ENCODE peak calls at places on chromosomes 4 and X, in eight cellular contexts. R is cardiac muscle cell; N is ascending aorta; K is left ventricle myocardium inferior; F is astrocyte; I is CD4-positive, alpha-beta memory T cell; Y is sigmoid colon; M is AG04450. A is an unnamed sample.

GRCh38 chr4:123399638-123400358 is 3.2 kb downstream of the SPRY1 start:
- DNase-seq in R (peak; percentile 55), N (no peak), K (no peak), F (peak; percentile 39), I (no peak), Y (no peak), M (no peak), A (no peak)

GRCh38 chrX:124555036-124555595 is 208.8 kb downstream of the SH2D1A start:
- DNase-seq in R (peak; percentile 21), N (no peak), K (no peak), F (peak; percentile 16), I (no peak), Y (no peak), M (peak; percentile 39), A (no peak)

GRCh38 chr4:36224969-36225903 is 19.1 kb downstream of the ARAP2 start:
- DNase-seq in R (no peak), N (no peak), K (no peak), F (no peak), I (no peak), Y (no peak), M (no peak), A (no peak)

GRCh38 chrX:19658030-19658429 is 142.7 kb upstream of the MAP3K15 start:
- DNase-seq in R (no peak), N (no peak), K (no peak), F (peak; percentile 72), I (no peak), Y (no peak), M (no peak), A (no peak)

GRCh38 chr4:127849505-127850234 is 31.0 kb upstream of the PLK4 start:
- DNase-seq in R (no peak), N (no peak), K (no peak), F (no peak), I (no peak), Y (no peak), M (no peak), A (no peak)

GRCh38 chr4:150960818-150961217 is 54.3 kb downstream of the LRBA start:
- DNase-seq in R (peak; percentile 40), N (no peak), K (no peak), F (no peak), I (no peak), Y (no peak), M (no peak), A (peak; percentile 40)

GRCh38 chr4:37767546-37767945 is 58.9 kb upstream of the PGM2 start:
- DNase-seq in R (peak; percentile 79), N (peak; percentile 29), K (peak; percentile 66), F (peak; percentile 57), I (no peak), Y (peak; percentile 73), M (no peak), A (no peak)

GRCh38 chrX:76253432-76253831 is 80.6 kb downstream of the PBDC1 start:
- DNase-seq in R (peak; percentile 53), N (no peak), K (no peak), F (no peak), I (peak; percentile 37), Y (no peak), M (peak; percentile 8), A (peak; percentile 61)

GRCh38 chr4:38782452-38783108 is at the start of gene TLR10:
- DNase-seq in R (peak; percentile 67), N (no peak), K (no peak), F (peak; percentile 17), I (no peak), Y (no peak), M (peak; percentile 16), A (peak; percentile 81)

GRCh38 chrX:40646489-40647306 is 663 bp downstream of the CXorf38 start:
- DNase-seq in R (peak; percentile 20), N (no peak), K (peak; percentile 30), F (no peak), I (peak; percentile 50), Y (peak; percentile 80), M (no peak), A (peak; percentile 7)

GRCh38 chr4:1198070-1198844 is 25.9 kb upstream of the SPON2 start:
- DNase-seq in R (no peak), N (no peak), K (no peak), F (peak; percentile 53), I (no peak), Y (peak; percentile 83), M (no peak), A (no peak)

GRCh38 chr4:163085085-163085484 is 81.6 kb downstream of the NAF1 start:
- DNase-seq in R (no peak), N (no peak), K (no peak), F (no peak), I (no peak), Y (no peak), M (no peak), A (no peak)

GRCh38 chr4:1370321-1371124 is 23.5 kb downstream of the UVSSA start:
- DNase-seq in R (no peak), N (no peak), K (peak; percentile 7), F (no peak), I (peak; percentile 7), Y (peak; percentile 44), M (no peak), A (no peak)

GRCh38 chr4:149823770-149824221 is 8.2 kb upstream of the IQCM start:
- DNase-seq in R (peak; percentile 39), N (no peak), K (no peak), F (peak; percentile 87), I (no peak), Y (no peak), M (peak; percentile 20), A (no peak)

GRCh38 chrX:151852294-151852693 is 60.4 kb upstream of the MAGEA4 start:
- DNase-seq in R (no peak), N (no peak), K (no peak), F (no peak), I (no peak), Y (no peak), M (no peak), A (no peak)

GRCh38 chr4:87166296-87166854 is 54.0 kb downstream of the KLHL8 start:
- DNase-seq in R (no peak), N (no peak), K (no peak), F (no peak), I (no peak), Y (no peak), M (no peak), A (no peak)

DNA sequence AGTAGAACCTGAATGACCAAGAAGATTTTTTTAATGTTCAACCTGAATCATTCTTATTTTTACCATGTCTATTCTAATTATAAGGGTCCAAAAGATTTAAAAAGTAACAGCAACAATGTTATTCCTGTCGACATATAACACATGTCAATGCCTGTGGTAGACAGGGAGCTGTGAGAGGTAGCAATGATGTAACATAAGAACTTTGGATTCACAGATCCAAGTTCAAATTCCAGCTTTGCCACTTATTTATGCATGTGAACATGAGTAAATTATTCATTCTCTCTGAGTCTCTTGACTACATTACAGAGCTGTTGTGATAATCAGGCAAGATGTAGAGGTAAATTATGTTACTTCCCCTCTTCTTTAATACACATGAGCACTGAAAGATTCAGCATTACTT is 54.5 kb downstream of the KLHL8 start:
- DNase-seq in R (no peak), N (no peak), K (no peak), F (no peak), I (no peak), Y (no peak), M (no peak), A (no peak)
- H3K4me3 ChIP-seq in R (no peak overlapping the region), N (no peak overlapping the region), K (no peak overlapping the region), F (no peak overlapping the region), I (no peak overlapping the region), Y (no peak overlapping the region), M (no peak overlapping the region), A (no peak overlapping the region)

DNA sequence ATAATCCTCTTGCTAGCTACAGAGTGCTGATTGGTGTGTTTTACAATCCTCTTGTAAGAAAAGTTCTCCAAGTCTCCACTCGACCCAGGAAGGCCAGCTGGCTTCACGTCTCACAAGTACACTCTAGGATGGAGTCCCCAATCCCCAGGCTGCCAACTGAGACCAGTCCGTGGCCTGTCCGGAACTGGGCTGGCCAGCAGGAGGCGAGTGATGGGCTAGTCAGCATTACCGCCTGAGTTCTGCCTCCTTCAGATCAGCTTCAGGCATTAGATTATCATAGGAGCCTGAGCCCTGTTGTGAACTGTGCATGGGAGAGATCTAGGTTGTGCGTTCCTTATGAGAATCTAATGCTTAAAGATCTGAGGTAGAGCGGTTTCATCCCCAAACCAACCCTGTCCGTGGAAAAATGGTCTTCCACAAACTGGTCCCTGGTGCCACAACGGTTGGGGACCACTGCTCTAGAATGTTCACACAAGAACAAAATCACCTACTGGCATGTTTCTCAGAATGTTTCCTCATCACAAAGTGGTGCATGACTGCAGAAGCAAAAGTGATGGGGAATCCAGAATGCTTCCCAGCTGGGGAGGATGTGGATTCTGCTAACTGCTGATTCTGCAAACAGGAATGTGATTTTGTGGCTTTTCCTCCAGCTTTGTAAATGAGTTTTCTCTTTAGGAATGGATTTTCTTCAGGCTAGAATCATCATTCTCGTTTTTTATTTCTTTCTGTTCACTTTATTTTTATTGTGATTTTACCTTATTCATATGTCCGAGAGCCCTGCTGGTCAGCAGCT is 40.9 kb downstream of the SEPTIN11 start:
- DNase-seq in R (peak; percentile 87), N (no peak), K (no peak), F (peak; percentile 99), I (peak; percentile 39), Y (no peak), M (peak; percentile 91), A (no peak)
- H3K27ac ChIP-seq in R (no peak overlapping the region), N (no peak overlapping the region), K (no peak overlapping the region), F (peak overlapping the region; percentile 98), I (no peak overlapping the region), Y (no peak overlapping the region), M (peak overlapping the region; percentile 98), A (no peak overlapping the region)

GRCh38 chrX:7330971-7331746 is 183.2 kb upstream of the PUDP start:
- DNase-seq in R (peak; percentile 55), N (no peak), K (no peak), F (peak; percentile 89), I (no peak), Y (no peak), M (no peak), A (no peak)

GRCh38 chrX:7334253-7334935 is 186.4 kb upstream of the PUDP start:
- DNase-seq in R (peak; percentile 45), N (no peak), K (no peak), F (peak; percentile 85), I (no peak), Y (no peak), M (peak; percentile 55), A (no peak)

GRCh38 chrX:7330551-7330950 is 182.6 kb upstream of the PUDP start:
- DNase-seq in R (peak; percentile 0), N (no peak), K (no peak), F (no peak), I (no peak), Y (no peak), M (no peak), A (no peak)
- H3K4me3 ChIP-seq in R (no peak overlapping the region), N (no peak overlapping the region), K (no peak overlapping the region), F (no peak overlapping the region), I (no peak overlapping the region), Y (no peak overlapping the region), M (no peak overlapping the region), A (no peak overlapping the region)

DNA sequence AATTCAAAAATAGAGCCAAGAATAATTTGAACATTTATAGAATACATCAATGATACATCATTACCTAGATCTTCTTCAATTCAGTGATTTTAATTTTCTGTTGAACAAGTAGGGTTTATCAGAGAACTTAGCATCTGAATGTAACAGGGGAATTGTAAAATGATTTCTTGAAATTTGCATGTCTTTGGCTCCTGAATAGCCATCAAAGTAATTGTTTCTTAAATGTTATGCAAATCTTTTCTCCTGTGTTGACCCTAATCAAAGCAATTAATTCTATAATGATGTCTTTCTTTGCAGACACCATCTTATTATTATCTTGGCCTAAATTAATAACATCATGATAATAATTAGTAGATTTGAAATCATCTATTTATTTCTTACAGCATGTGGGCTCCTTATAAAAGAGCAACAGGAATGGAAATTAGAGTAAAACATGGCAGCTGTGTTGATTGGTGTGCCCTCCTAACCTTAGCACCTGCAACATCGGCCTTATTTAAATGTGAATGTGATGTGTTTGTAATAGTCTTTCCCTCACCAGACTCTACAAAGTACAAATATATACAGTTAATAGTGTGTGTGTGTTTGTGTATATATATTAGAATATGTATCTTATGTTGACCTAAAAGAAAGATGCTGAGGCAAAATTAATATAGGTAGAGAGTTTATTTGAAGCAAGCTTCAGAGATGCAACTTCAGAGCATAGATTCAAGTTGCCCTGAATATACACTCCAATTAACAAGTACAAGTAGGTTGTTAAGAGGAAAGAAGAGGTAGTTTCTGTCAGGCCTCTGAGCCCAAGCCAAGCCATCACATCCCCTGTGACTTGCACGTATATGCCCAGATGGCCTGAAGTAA is 328.0 kb upstream of the TECRL start:
- DNase-seq in R (no peak), N (no peak), K (no peak), F (no peak), I (no peak), Y (no peak), M (no peak), A (no peak)
- H3K27ac ChIP-seq in R (no peak overlapping the region), N (no peak overlapping the region), K (no peak overlapping the region), F (no peak overlapping the region), I (no peak overlapping the region), Y (no peak overlapping the region), M (no peak overlapping the region), A (no peak overlapping the region)